ENCODE peak calls at places on chromosomes 6 and 20, in eight cellular contexts. Y, Z, V, E, D, J, I and U are unnamed samples. For H3K4me1, the result is how much of the 10 kb centered on the place peaks cover.

GRCh38 chr20:25042531-25043498 is 15.1 kb downstream of the ACSS1 start:
- DNase-seq in Y (peak), Z (no peak), V (peak), E (no peak), D (no peak), J (no peak), I (no peak), U (no peak)

GRCh38 chr20:10521068-10521834 is 86.1 kb downstream of the SLX4IP start:
- DNase-seq in Y (no peak), Z (no peak), V (no peak), E (no peak), D (no peak), J (peak), I (peak), U (no peak)

GRCh38 chr20:53792946-53793536 is 199.4 kb upstream of the ZNF217 start:
- DNase-seq in Y (no peak), Z (no peak), V (no peak), E (no peak), D (no peak), J (no peak), I (no peak), U (no peak)

GRCh38 chr20:4136078-4136966 is 121.0 kb upstream of the RNF24 start:
- DNase-seq in Y (no peak), Z (no peak), V (no peak), E (no peak), D (no peak), J (no peak), I (no peak), U (no peak)

GRCh38 chr20:10653593-10654288 is 20.1 kb downstream of the JAG1 start:
- DNase-seq in Y (no peak), Z (no peak), V (no peak), E (peak), D (no peak), J (no peak), I (no peak), U (no peak)

GRCh38 chr20:16352751-16353150 is 220.5 kb downstream of the KIF16B start:
- DNase-seq in Y (no peak), Z (no peak), V (no peak), E (no peak), D (no peak), J (no peak), I (no peak), U (no peak)

GRCh38 chr20:19758888-19759331 is 852 bp downstream of the RIN2 start:
- DNase-seq in Y (no peak), Z (peak), V (no peak), E (peak), D (peak), J (peak), I (peak), U (peak)

GRCh38 chr20:63775096-63775978 is 35.8 kb downstream of the SLC2A4RG start:
- DNase-seq in Y (no peak), Z (peak), V (peak), E (no peak), D (no peak), J (peak), I (peak), U (peak)

GRCh38 chr6:11710221-11710836 is 68.3 kb downstream of the ADTRP start:
- DNase-seq in Y (no peak), Z (no peak), V (peak), E (no peak), D (no peak), J (no peak), I (no peak), U (no peak)

GRCh38 chr6:14875678-14876063 is 370.2 kb upstream of the JARID2 start:
- DNase-seq in Y (no peak), Z (no peak), V (peak), E (no peak), D (no peak), J (no peak), I (no peak), U (no peak)

GRCh38 chr20:53517146-53517545 is 76.5 kb downstream of the ZNF217 start:
- DNase-seq in Y (no peak), Z (no peak), V (no peak), E (no peak), D (no peak), J (peak), I (no peak), U (peak)

GRCh38 chr20:50532231-50532630 is 22.0 kb downstream of the PTPN1 start:
- DNase-seq in Y (no peak), Z (no peak), V (no peak), E (no peak), D (no peak), J (no peak), I (no peak), U (no peak)

GRCh38 chr6:149904661-149905370 is 6.9 kb upstream of the RAET1E start:
- DNase-seq in Y (no peak), Z (no peak), V (no peak), E (no peak), D (no peak), J (no peak), I (no peak), U (no peak)

GRCh38 chr20:58019027-58019849 is 209.2 kb downstream of the ANKRD60 start:
- DNase-seq in Y (no peak), Z (no peak), V (no peak), E (no peak), D (no peak), J (no peak), I (no peak), U (peak)

GRCh38 chr6:100163035-100163434 is 169.0 kb upstream of the MCHR2 start:
- DNase-seq in Y (no peak), Z (no peak), V (no peak), E (no peak), D (no peak), J (no peak), I (no peak), U (no peak)

GRCh38 chr6:146827216-146827928 is 228.6 kb downstream of the ADGB start:
- DNase-seq in Y (no peak), Z (no peak), V (no peak), E (no peak), D (no peak), J (no peak), I (no peak), U (no peak)

GRCh38 chr6:146833157-146833556 is 234.4 kb downstream of the ADGB start:
- DNase-seq in Y (no peak), Z (no peak), V (no peak), E (no peak), D (no peak), J (no peak), I (no peak), U (no peak)

GRCh38 chr6:146829792-146830565 is 231.2 kb downstream of the ADGB start:
- DNase-seq in Y (no peak), Z (no peak), V (no peak), E (no peak), D (no peak), J (no peak), I (no peak), U (no peak)
- H3K4me1 ChIP-seq in Y (under half), Z (under half), V (under half), E (under half), D (under half), J (under half), I (under half), U (under half)

GRCh38 chr6:39224058-39224457 is 5.2 kb downstream of the KCNK5 start:
- DNase-seq in Y (no peak), Z (no peak), V (no peak), E (no peak), D (no peak), J (no peak), I (no peak), U (no peak)
- H3K4me1 ChIP-seq in Y (under half), Z (under half), V (under half), E (under half), D (under half), J (under half), I (under half), U (under half)

GRCh38 chr6:98333273-98333672 is 501.1 kb upstream of the POU3F2 start:
- DNase-seq in Y (no peak), Z (no peak), V (no peak), E (no peak), D (no peak), J (no peak), I (no peak), U (no peak)
- H3K4me1 ChIP-seq in Y (under half), Z (under half), V (under half), E (under half), D (under half), J (under half), I (under half), U (under half)

GRCh38 chr6:134795696-134796095 is 154.2 kb downstream of the ALDH8A1 start:
- DNase-seq in Y (no peak), Z (no peak), V (no peak), E (no peak), D (no peak), J (no peak), I (peak), U (no peak)
- H3K4me1 ChIP-seq in Y (under half), Z (under half), V (under half), E (under half), D (under half), J (under half), I (under half), U (under half)

GRCh38 chr20:41158082-41158625 is 20.8 kb downstream of the PLCG1 start:
- DNase-seq in Y (no peak), Z (no peak), V (no peak), E (no peak), D (no peak), J (no peak), I (no peak), U (no peak)
- H3K4me1 ChIP-seq in Y (half or more), Z (under half), V (half or more), E (under half), D (under half), J (under half), I (under half), U (half or more)

DNA sequence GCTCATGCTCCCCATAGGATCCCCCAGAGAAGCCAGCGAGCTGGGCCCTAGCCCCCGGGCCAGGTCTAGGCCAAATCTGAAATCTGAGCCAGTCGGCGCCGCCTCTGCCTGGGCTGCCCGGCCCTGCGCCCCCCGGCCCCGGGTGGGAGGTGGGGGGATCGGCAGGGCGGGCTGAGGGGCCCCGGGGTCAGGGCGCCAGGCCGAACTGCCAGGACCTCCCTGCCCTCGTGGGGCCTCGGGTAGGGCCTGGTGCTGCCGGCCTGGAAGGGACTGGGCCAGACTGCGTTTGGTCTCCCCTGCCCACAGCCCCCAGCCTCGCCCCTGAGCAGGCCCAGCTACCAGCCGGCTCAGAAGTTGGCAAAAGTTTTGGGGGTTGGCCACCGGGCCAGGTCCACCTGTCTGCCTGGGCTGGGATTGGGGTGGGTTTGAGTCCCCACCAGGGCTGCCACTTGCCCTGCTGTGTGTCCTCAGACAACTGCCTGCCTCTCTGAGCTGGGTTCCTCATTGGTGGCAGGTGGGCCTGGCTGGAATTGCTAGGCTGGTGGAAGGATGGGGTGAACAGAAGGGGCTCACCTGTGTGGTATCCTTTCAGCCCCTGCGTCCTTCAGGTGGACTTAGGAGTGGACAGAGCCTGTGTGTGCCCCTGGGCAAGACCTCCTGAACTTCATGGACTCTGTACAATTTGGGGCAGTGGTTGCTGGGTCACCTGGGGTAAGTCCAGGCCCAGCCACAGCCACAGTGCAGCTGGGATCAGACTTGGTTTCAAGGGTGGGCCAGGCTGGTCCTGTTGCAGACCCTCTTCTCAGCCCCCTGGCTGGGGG is 796 bp downstream of the SRC start:
- DNase-seq in Y (no peak), Z (peak), V (no peak), E (no peak), D (no peak), J (no peak), I (no peak), U (peak)
- H3K4me1 ChIP-seq in Y (under half), Z (under half), V (under half), E (under half), D (under half), J (under half), I (under half), U (under half)